ENCODE peak calls at places on chromosome 16, in nine cellular contexts. One of them, this sample, is unnamed.

GRCh38 chr16:15765116-15765515 is 91.7 kb downstream of the MYH11 start:
- DNase-seq in skeletal muscle cell: no peak
- DNase-seq in kidney: no peak
- DNase-seq in iPS-NIHi11: no peak
- DNase-seq in CMK: no peak
- DNase-seq in dermis blood vessel endothelial cell: no peak
- DNase-seq in esophagus muscularis mucosa: no peak
- DNase-seq in HT-29: no peak
- DNase-seq in mesenchymal stem cell: no peak
- DNase-seq in this sample: no peak

GRCh38 chr16:67537636-67538591 is 9.3 kb downstream of the RIPOR1 start:
- DNase-seq in skeletal muscle cell: no peak
- DNase-seq in kidney: peak; percentile 93
- DNase-seq in iPS-NIHi11: peak; percentile 78
- DNase-seq in CMK: no peak
- DNase-seq in dermis blood vessel endothelial cell: peak; percentile 82
- DNase-seq in esophagus muscularis mucosa: no peak
- DNase-seq in HT-29: no peak
- DNase-seq in mesenchymal stem cell: peak; percentile 50
- DNase-seq in this sample: no peak

GRCh38 chr16:28277537-28278388 is 14.6 kb upstream of the SBK1 start:
- DNase-seq in skeletal muscle cell: peak; percentile 11
- DNase-seq in kidney: peak; percentile 95
- DNase-seq in iPS-NIHi11: peak; percentile 86
- DNase-seq in CMK: peak; percentile 61
- DNase-seq in dermis blood vessel endothelial cell: peak; percentile 87
- DNase-seq in esophagus muscularis mucosa: peak; percentile 96
- DNase-seq in HT-29: peak; percentile 83
- DNase-seq in mesenchymal stem cell: peak; percentile 75
- DNase-seq in this sample: peak; percentile 47

GRCh38 chr16:80569440-80570105 is 28.8 kb downstream of the DYNLRB2 start:
- DNase-seq in skeletal muscle cell: peak; percentile 39
- DNase-seq in kidney: no peak
- DNase-seq in iPS-NIHi11: no peak
- DNase-seq in CMK: no peak
- DNase-seq in dermis blood vessel endothelial cell: no peak
- DNase-seq in esophagus muscularis mucosa: no peak
- DNase-seq in HT-29: no peak
- DNase-seq in mesenchymal stem cell: no peak
- DNase-seq in this sample: no peak

GRCh38 chr16:79449067-79449466 is 151.5 kb downstream of the MAF start:
- DNase-seq in skeletal muscle cell: no peak
- DNase-seq in kidney: no peak
- DNase-seq in iPS-NIHi11: no peak
- DNase-seq in CMK: no peak
- DNase-seq in dermis blood vessel endothelial cell: no peak
- DNase-seq in esophagus muscularis mucosa: no peak
- DNase-seq in HT-29: no peak
- DNase-seq in mesenchymal stem cell: no peak
- DNase-seq in this sample: no peak

GRCh38 chr16:57444711-57445110 is 2.5 kb downstream of the CIAPIN1 start:
- DNase-seq in skeletal muscle cell: no peak
- DNase-seq in kidney: no peak
- DNase-seq in iPS-NIHi11: no peak
- DNase-seq in CMK: no peak
- DNase-seq in dermis blood vessel endothelial cell: no peak
- DNase-seq in esophagus muscularis mucosa: no peak
- DNase-seq in HT-29: no peak
- DNase-seq in mesenchymal stem cell: peak; percentile 17
- DNase-seq in this sample: no peak

GRCh38 chr16:65229191-65229662 is 107.4 kb upstream of the CDH11 start:
- DNase-seq in skeletal muscle cell: no peak
- DNase-seq in kidney: no peak
- DNase-seq in iPS-NIHi11: no peak
- DNase-seq in CMK: no peak
- DNase-seq in dermis blood vessel endothelial cell: no peak
- DNase-seq in esophagus muscularis mucosa: no peak
- DNase-seq in HT-29: no peak
- DNase-seq in mesenchymal stem cell: peak; percentile 28
- DNase-seq in this sample: peak; percentile 3

GRCh38 chr16:84577034-84577803 is 40.7 kb downstream of the COTL1 start:
- DNase-seq in skeletal muscle cell: no peak
- DNase-seq in kidney: no peak
- DNase-seq in iPS-NIHi11: no peak
- DNase-seq in CMK: no peak
- DNase-seq in dermis blood vessel endothelial cell: no peak
- DNase-seq in esophagus muscularis mucosa: no peak
- DNase-seq in HT-29: no peak
- DNase-seq in mesenchymal stem cell: no peak
- DNase-seq in this sample: no peak

GRCh38 chr16:1776991-1777374 is 4.0 kb upstream of the MRPS34 start:
- DNase-seq in skeletal muscle cell: no peak
- DNase-seq in kidney: no peak
- DNase-seq in iPS-NIHi11: no peak
- DNase-seq in CMK: no peak
- DNase-seq in dermis blood vessel endothelial cell: no peak
- DNase-seq in esophagus muscularis mucosa: no peak
- DNase-seq in HT-29: no peak
- DNase-seq in mesenchymal stem cell: no peak
- DNase-seq in this sample: no peak

GRCh38 chr16:80667258-80667560 is 126.4 kb downstream of the DYNLRB2 start:
- DNase-seq in skeletal muscle cell: no peak
- DNase-seq in kidney: no peak
- DNase-seq in iPS-NIHi11: no peak
- DNase-seq in CMK: no peak
- DNase-seq in dermis blood vessel endothelial cell: no peak
- DNase-seq in esophagus muscularis mucosa: peak; percentile 86
- DNase-seq in HT-29: no peak
- DNase-seq in mesenchymal stem cell: no peak
- DNase-seq in this sample: no peak

GRCh38 chr16:67552476-67552875 is 9.8 kb upstream of the CTCF start:
- DNase-seq in skeletal muscle cell: no peak
- DNase-seq in kidney: peak; percentile 83
- DNase-seq in iPS-NIHi11: peak; percentile 6
- DNase-seq in CMK: no peak
- DNase-seq in dermis blood vessel endothelial cell: no peak
- DNase-seq in esophagus muscularis mucosa: no peak
- DNase-seq in HT-29: no peak
- DNase-seq in mesenchymal stem cell: no peak
- DNase-seq in this sample: no peak

GRCh38 chr16:57392694-57393093 is 11.9 kb upstream of the CCL17 start:
- DNase-seq in skeletal muscle cell: no peak
- DNase-seq in kidney: no peak
- DNase-seq in iPS-NIHi11: no peak
- DNase-seq in CMK: no peak
- DNase-seq in dermis blood vessel endothelial cell: no peak
- DNase-seq in esophagus muscularis mucosa: no peak
- DNase-seq in HT-29: peak; percentile 28
- DNase-seq in mesenchymal stem cell: no peak
- DNase-seq in this sample: no peak

GRCh38 chr16:11396241-11397048 is 51.2 kb downstream of the RMI2 start:
- DNase-seq in skeletal muscle cell: no peak
- DNase-seq in kidney: peak; percentile 87
- DNase-seq in iPS-NIHi11: peak; percentile 95
- DNase-seq in CMK: no peak
- DNase-seq in dermis blood vessel endothelial cell: peak; percentile 75
- DNase-seq in esophagus muscularis mucosa: no peak
- DNase-seq in HT-29: peak; percentile 76
- DNase-seq in mesenchymal stem cell: peak; percentile 70
- DNase-seq in this sample: peak; percentile 40

GRCh38 chr16:46830417-46830901 is 521 bp downstream of the C16orf87 start:
- DNase-seq in skeletal muscle cell: no peak
- DNase-seq in kidney: peak; percentile 84
- DNase-seq in iPS-NIHi11: no peak
- DNase-seq in CMK: no peak
- DNase-seq in dermis blood vessel endothelial cell: peak; percentile 43
- DNase-seq in esophagus muscularis mucosa: no peak
- DNase-seq in HT-29: peak; percentile 32
- DNase-seq in mesenchymal stem cell: no peak
- DNase-seq in this sample: no peak

GRCh38 chr16:11036040-11036439 is 91.7 kb downstream of the CLEC16A start:
- DNase-seq in skeletal muscle cell: no peak
- DNase-seq in kidney: no peak
- DNase-seq in iPS-NIHi11: no peak
- DNase-seq in CMK: no peak
- DNase-seq in dermis blood vessel endothelial cell: no peak
- DNase-seq in esophagus muscularis mucosa: no peak
- DNase-seq in HT-29: no peak
- DNase-seq in mesenchymal stem cell: no peak
- DNase-seq in this sample: no peak

GRCh38 chr16:47309581-47310312 is 151.1 kb downstream of the ITFG1 start:
- DNase-seq in skeletal muscle cell: no peak
- DNase-seq in kidney: no peak
- DNase-seq in iPS-NIHi11: no peak
- DNase-seq in CMK: no peak
- DNase-seq in dermis blood vessel endothelial cell: peak; percentile 6
- DNase-seq in esophagus muscularis mucosa: no peak
- DNase-seq in HT-29: no peak
- DNase-seq in mesenchymal stem cell: peak; percentile 46
- DNase-seq in this sample: no peak

GRCh38 chr16:58461056-58461455 is 38.9 kb upstream of the NDRG4 start:
- DNase-seq in skeletal muscle cell: no peak
- DNase-seq in kidney: no peak
- DNase-seq in iPS-NIHi11: no peak
- DNase-seq in CMK: no peak
- DNase-seq in dermis blood vessel endothelial cell: no peak
- DNase-seq in esophagus muscularis mucosa: no peak
- DNase-seq in HT-29: no peak
- DNase-seq in mesenchymal stem cell: no peak
- DNase-seq in this sample: no peak

GRCh38 chr16:73056911-73057310 is 9.0 kb upstream of the ZFHX3 start:
- DNase-seq in skeletal muscle cell: no peak
- DNase-seq in kidney: no peak
- DNase-seq in iPS-NIHi11: no peak
- DNase-seq in CMK: no peak
- DNase-seq in dermis blood vessel endothelial cell: no peak
- DNase-seq in esophagus muscularis mucosa: no peak
- DNase-seq in HT-29: peak; percentile 26
- DNase-seq in mesenchymal stem cell: no peak
- DNase-seq in this sample: no peak

GRCh38 chr16:89827383-89828198 is 684 bp upstream of the SPIRE2 start:
- DNase-seq in skeletal muscle cell: no peak
- DNase-seq in kidney: peak; percentile 84
- DNase-seq in iPS-NIHi11: peak; percentile 54
- DNase-seq in CMK: no peak
- DNase-seq in dermis blood vessel endothelial cell: peak; percentile 52
- DNase-seq in esophagus muscularis mucosa: no peak
- DNase-seq in HT-29: peak; percentile 81
- DNase-seq in mesenchymal stem cell: peak; percentile 91
- DNase-seq in this sample: peak; percentile 60

GRCh38 chr16:23317266-23317661 is 15.2 kb downstream of the SCNN1B start:
- DNase-seq in skeletal muscle cell: no peak
- DNase-seq in kidney: peak; percentile 10
- DNase-seq in iPS-NIHi11: no peak
- DNase-seq in CMK: no peak
- DNase-seq in dermis blood vessel endothelial cell: no peak
- DNase-seq in esophagus muscularis mucosa: no peak
- DNase-seq in HT-29: no peak
- DNase-seq in mesenchymal stem cell: no peak
- DNase-seq in this sample: no peak

GRCh38 chr16:72501739-72502653 is 330.0 kb upstream of the PMFBP1 start:
- DNase-seq in skeletal muscle cell: peak; percentile 41
- DNase-seq in kidney: no peak
- DNase-seq in iPS-NIHi11: peak; percentile 61
- DNase-seq in CMK: peak; percentile 15
- DNase-seq in dermis blood vessel endothelial cell: peak; percentile 87
- DNase-seq in esophagus muscularis mucosa: no peak
- DNase-seq in HT-29: peak; percentile 69
- DNase-seq in mesenchymal stem cell: peak; percentile 76
- DNase-seq in this sample: peak; percentile 49

GRCh38 chr16:85491798-85492616 is 121.1 kb upstream of the GSE1 start:
- DNase-seq in skeletal muscle cell: no peak
- DNase-seq in kidney: peak; percentile 93
- DNase-seq in iPS-NIHi11: peak; percentile 59
- DNase-seq in CMK: no peak
- DNase-seq in dermis blood vessel endothelial cell: no peak
- DNase-seq in esophagus muscularis mucosa: no peak
- DNase-seq in HT-29: peak; percentile 48
- DNase-seq in mesenchymal stem cell: no peak
- DNase-seq in this sample: peak; percentile 13

GRCh38 chr16:50627419-50627818 is 53.7 kb downstream of the SNX20 start:
- DNase-seq in skeletal muscle cell: no peak
- DNase-seq in kidney: peak; percentile 39
- DNase-seq in iPS-NIHi11: peak; percentile 65
- DNase-seq in CMK: no peak
- DNase-seq in dermis blood vessel endothelial cell: peak; percentile 15
- DNase-seq in esophagus muscularis mucosa: peak; percentile 94
- DNase-seq in HT-29: no peak
- DNase-seq in mesenchymal stem cell: no peak
- DNase-seq in this sample: no peak

GRCh38 chr16:8847623-8848022 is 21.2 kb downstream of the CARHSP1 start:
- DNase-seq in skeletal muscle cell: no peak
- DNase-seq in kidney: peak; percentile 71
- DNase-seq in iPS-NIHi11: no peak
- DNase-seq in CMK: no peak
- DNase-seq in dermis blood vessel endothelial cell: no peak
- DNase-seq in esophagus muscularis mucosa: peak; percentile 87
- DNase-seq in HT-29: no peak
- DNase-seq in mesenchymal stem cell: no peak
- DNase-seq in this sample: no peak

GRCh38 chr16:22232277-22233049 is 26.4 kb downstream of the EEF2K start:
- DNase-seq in skeletal muscle cell: no peak
- DNase-seq in kidney: peak; percentile 82
- DNase-seq in iPS-NIHi11: peak; percentile 44
- DNase-seq in CMK: no peak
- DNase-seq in dermis blood vessel endothelial cell: peak; percentile 71
- DNase-seq in esophagus muscularis mucosa: no peak
- DNase-seq in HT-29: peak; percentile 85
- DNase-seq in mesenchymal stem cell: peak; percentile 26
- DNase-seq in this sample: no peak

GRCh38 chr16:62829084-62829483 is 792.8 kb upstream of the CDH8 start:
- DNase-seq in skeletal muscle cell: no peak
- DNase-seq in kidney: no peak
- DNase-seq in iPS-NIHi11: no peak
- DNase-seq in CMK: no peak
- DNase-seq in dermis blood vessel endothelial cell: no peak
- DNase-seq in esophagus muscularis mucosa: no peak
- DNase-seq in HT-29: no peak
- DNase-seq in mesenchymal stem cell: no peak
- DNase-seq in this sample: no peak

GRCh38 chr16:90018297-90019200 is 707 bp downstream of the DBNDD1 start:
- DNase-seq in skeletal muscle cell: no peak
- DNase-seq in kidney: no peak
- DNase-seq in iPS-NIHi11: no peak
- DNase-seq in CMK: no peak
- DNase-seq in dermis blood vessel endothelial cell: peak; percentile 28
- DNase-seq in esophagus muscularis mucosa: no peak
- DNase-seq in HT-29: peak; percentile 25
- DNase-seq in mesenchymal stem cell: no peak
- DNase-seq in this sample: no peak

GRCh38 chr16:82005491-82005830 is 5.8 kb downstream of the SDR42E1 start:
- DNase-seq in skeletal muscle cell: no peak
- DNase-seq in kidney: no peak
- DNase-seq in iPS-NIHi11: no peak
- DNase-seq in CMK: no peak
- DNase-seq in dermis blood vessel endothelial cell: no peak
- DNase-seq in esophagus muscularis mucosa: no peak
- DNase-seq in HT-29: no peak
- DNase-seq in mesenchymal stem cell: no peak
- DNase-seq in this sample: no peak

GRCh38 chr16:12529582-12529981 is 274.1 kb downstream of the CPPED1 start:
- DNase-seq in skeletal muscle cell: no peak
- DNase-seq in kidney: no peak
- DNase-seq in iPS-NIHi11: no peak
- DNase-seq in CMK: no peak
- DNase-seq in dermis blood vessel endothelial cell: no peak
- DNase-seq in esophagus muscularis mucosa: no peak
- DNase-seq in HT-29: no peak
- DNase-seq in mesenchymal stem cell: no peak
- DNase-seq in this sample: no peak

This sample was measured in GM04504.